ENCODE peak calls at places on chromosomes 1 and 21, in nine cellular contexts. H, V, E, W, K, R, T, F and U are unnamed samples.

GRCh38 chr21:38815060-38815405 is 9.3 kb downstream of the ETS2 start:
- DNase-seq in H (no peak), V (no peak), E (no peak), W (no peak), K (peak), R (no peak), T (no peak), F (no peak), U (no peak)

GRCh38 chr1:22745675-22746585 is 35.3 kb downstream of the EPHB2 start:
- DNase-seq in H (no peak), V (peak), E (no peak), W (no peak), K (peak), R (no peak), T (no peak), F (no peak), U (no peak)

GRCh38 chr1:200526709-200527612 is 93.6 kb downstream of the KIF14 start:
- DNase-seq in H (no peak), V (no peak), E (no peak), W (no peak), K (peak), R (no peak), T (peak), F (no peak), U (no peak)

GRCh38 chr1:155463865-155464264 is 98.7 kb downstream of the ASH1L start:
- DNase-seq in H (no peak), V (no peak), E (no peak), W (no peak), K (peak), R (no peak), T (no peak), F (no peak), U (no peak)

GRCh38 chr1:221337106-221337505 is 404.8 kb downstream of the DUSP10 start:
- DNase-seq in H (no peak), V (no peak), E (no peak), W (no peak), K (no peak), R (no peak), T (no peak), F (no peak), U (no peak)

GRCh38 chr1:244778356-244778755 is 57.1 kb upstream of the COX20 start:
- DNase-seq in H (no peak), V (no peak), E (no peak), W (no peak), K (peak), R (no peak), T (no peak), F (no peak), U (no peak)

GRCh38 chr1:204647114-204647804 is 38.3 kb downstream of the LRRN2 start:
- DNase-seq in H (no peak), V (peak), E (no peak), W (peak), K (peak), R (no peak), T (peak), F (no peak), U (no peak)

GRCh38 chr1:214075305-214076003 is 87.7 kb downstream of the PROX1 start:
- DNase-seq in H (no peak), V (no peak), E (no peak), W (no peak), K (no peak), R (no peak), T (no peak), F (no peak), U (no peak)

GRCh38 chr1:211944733-211945500 is 90.4 kb downstream of the INTS7 start:
- DNase-seq in H (peak), V (peak), E (no peak), W (peak), K (peak), R (peak), T (no peak), F (no peak), U (no peak)
- TF ChIP-seq CTCF in H (peak), V (peak), E (peak), W (no peak), K (peak), R (peak), T (no peak), F (no peak), U (peak)

DNA sequence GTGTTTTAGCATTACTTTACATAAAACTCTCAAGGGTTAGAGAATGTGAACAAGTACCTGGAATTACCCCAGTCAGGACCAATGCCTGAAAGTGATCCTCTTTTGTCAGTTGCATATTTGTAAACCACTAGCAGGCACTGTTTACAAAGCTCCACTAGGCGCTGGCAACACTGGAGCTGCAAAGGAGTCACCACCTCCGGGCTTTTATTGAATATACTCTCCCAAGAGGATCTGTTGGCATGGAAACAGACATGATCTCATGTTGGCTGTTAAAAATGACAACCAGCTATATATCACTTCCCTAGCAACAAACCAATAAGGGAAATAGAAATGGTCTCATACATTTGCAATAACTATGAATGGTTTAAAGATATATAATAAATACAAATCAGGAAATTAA is 116.0 kb downstream of the TTLL7 start:
- DNase-seq in H (no peak), V (peak), E (no peak), W (peak), K (peak), R (no peak), T (no peak), F (no peak), U (no peak)
- TF ChIP-seq CTCF in H (no peak), V (no peak), E (peak), W (no peak), K (peak), R (peak), T (no peak), F (no peak), U (peak)

GRCh38 chr1:161792740-161793139 is 26.6 kb downstream of the ATF6 start:
- DNase-seq in H (no peak), V (peak), E (no peak), W (no peak), K (peak), R (no peak), T (peak), F (no peak), U (no peak)
- TF ChIP-seq CTCF in H (peak), V (peak), E (peak), W (peak), K (peak), R (peak), T (peak), F (peak), U (peak)

DNA sequence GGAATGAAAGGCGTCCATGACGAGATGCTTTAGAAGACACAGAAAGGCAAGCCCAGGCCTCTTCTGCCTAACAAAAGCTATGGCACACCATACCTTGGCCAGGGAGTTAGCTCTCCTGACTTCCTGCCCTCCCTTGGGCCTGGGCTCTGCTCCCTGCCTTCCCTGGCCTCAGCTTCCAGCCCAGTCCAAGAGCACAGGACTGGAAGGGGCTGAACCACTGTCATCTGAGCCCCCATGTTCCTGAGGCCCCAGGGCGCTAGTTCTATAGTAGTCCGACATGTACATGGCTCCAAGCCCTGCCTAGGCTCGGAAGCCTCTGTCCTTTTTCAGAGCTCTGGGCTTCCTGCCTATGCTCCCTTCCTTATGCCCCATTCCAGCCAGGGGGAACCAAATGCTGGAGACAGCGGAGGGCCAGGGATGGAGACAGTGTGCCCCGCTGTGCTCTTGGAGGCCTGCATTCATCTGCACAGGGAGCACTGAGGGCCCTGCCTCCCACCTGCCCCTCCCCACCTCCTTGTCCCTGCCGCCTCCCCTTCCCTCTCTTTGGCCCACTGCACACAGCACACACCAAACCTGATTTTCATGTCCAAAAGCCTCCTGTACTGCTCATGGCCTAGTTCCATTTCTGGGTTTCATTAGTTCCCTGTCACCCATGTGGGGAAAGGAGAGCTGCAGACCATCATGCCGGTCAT is 240.1 kb downstream of the RHOU start:
- DNase-seq in H (no peak), V (no peak), E (no peak), W (no peak), K (no peak), R (no peak), T (no peak), F (no peak), U (no peak)
- TF ChIP-seq CTCF in H (no peak), V (no peak), E (no peak), W (no peak), K (no peak), R (no peak), T (no peak), F (no peak), U (no peak)

GRCh38 chr1:27529638-27530018 is 39.7 kb upstream of the WASF2 start:
- DNase-seq in H (no peak), V (no peak), E (no peak), W (no peak), K (no peak), R (no peak), T (no peak), F (no peak), U (no peak)
- TF ChIP-seq CTCF in H (no peak), V (no peak), E (no peak), W (no peak), K (no peak), R (no peak), T (no peak), F (no peak), U (no peak)

GRCh38 chr1:228061411-228062084 is 21.0 kb upstream of the ARF1 start:
- DNase-seq in H (no peak), V (no peak), E (no peak), W (no peak), K (no peak), R (peak), T (peak), F (no peak), U (no peak)

GRCh38 chr1:228058981-228059535 is 23.4 kb upstream of the ARF1 start:
- DNase-seq in H (no peak), V (no peak), E (no peak), W (no peak), K (no peak), R (peak), T (no peak), F (no peak), U (no peak)

GRCh38 chr1:228059536-228060457 is 22.7 kb upstream of the ARF1 start:
- DNase-seq in H (peak), V (peak), E (peak), W (peak), K (no peak), R (peak), T (peak), F (no peak), U (peak)

GRCh38 chr1:228062085-228062791 is 20.3 kb upstream of the ARF1 start:
- DNase-seq in H (no peak), V (no peak), E (no peak), W (no peak), K (no peak), R (no peak), T (no peak), F (no peak), U (no peak)

GRCh38 chr1:228060458-228061190 is 21.9 kb upstream of the ARF1 start:
- DNase-seq in H (peak), V (no peak), E (no peak), W (peak), K (no peak), R (peak), T (peak), F (no peak), U (no peak)
- TF ChIP-seq CTCF in H (no peak), V (no peak), E (no peak), W (no peak), K (no peak), R (no peak), T (no peak), F (no peak), U (no peak)